ENCODE peak calls at places on chromosomes 2 and 18, in four cellular contexts. S is colonic mucosa, U is endothelial cell of umbilical vein, W is lower lobe of right lung. X is an unnamed sample. For H3K4me1, the result is how much of the 10 kb centered on the place peaks cover.

GRCh38 chr2:62398295-62398855 is 107.6 kb downstream of the TMEM17 start:
- DNase-seq in S (no peak), U (peak), W (no peak), X (no peak)

GRCh38 chr2:140842110-140842509 is 1288.7 kb downstream of the LRP1B start:
- DNase-seq in S (no peak), U (no peak), W (no peak), X (no peak)

GRCh38 chr2:20008703-20009102 is 3.8 kb downstream of the MATN3 start:
- DNase-seq in S (no peak), U (no peak), W (no peak), X (no peak)

GRCh38 chr2:112688086-112688880 is 32.5 kb upstream of the NT5DC4 start:
- DNase-seq in S (peak), U (peak), W (no peak), X (no peak)

GRCh38 chr2:142863485-142863921 is 14.0 kb upstream of the KYNU start:
- DNase-seq in S (no peak), U (peak), W (no peak), X (no peak)

GRCh38 chr2:20450201-20451108 is 3.6 kb downstream of the RHOB start:
- DNase-seq in S (peak), U (peak), W (no peak), X (peak)

GRCh38 chr18:74856967-74857366 is 259.3 kb downstream of the ZNF407 start:
- DNase-seq in S (no peak), U (no peak), W (no peak), X (no peak)

GRCh38 chr2:37585982-37586621 is 85.3 kb downstream of the CDC42EP3 start:
- DNase-seq in S (peak), U (peak), W (no peak), X (no peak)

GRCh38 chr2:24456610-24457556 is 34.2 kb upstream of the NCOA1 start:
- DNase-seq in S (peak), U (peak), W (no peak), X (peak)

GRCh38 chr2:105438104-105438929 is 39.5 kb upstream of the FHL2 start:
- DNase-seq in S (peak), U (no peak), W (no peak), X (peak)

GRCh38 chr2:182391443-182391842 is 35.4 kb downstream of the PDE1A start:
- DNase-seq in S (no peak), U (no peak), W (no peak), X (no peak)

GRCh38 chr2:99217929-99218501 is 37.0 kb downstream of the MRPL30 start:
- DNase-seq in S (peak), U (no peak), W (no peak), X (no peak)

GRCh38 chr2:159086332-159086731 is 117.9 kb downstream of the TANC1 start:
- DNase-seq in S (peak), U (peak), W (no peak), X (no peak)

GRCh38 chr18:76376225-76376624 is 118.8 kb downstream of the ZNF516 start:
- DNase-seq in S (no peak), U (no peak), W (no peak), X (no peak)

GRCh38 chr18:61742555-61743429 is 150.0 kb downstream of the RNF152 start:
- DNase-seq in S (no peak), U (no peak), W (no peak), X (peak)

GRCh38 chr2:28080911-28081310 is 190.4 kb downstream of the BABAM2 start:
- DNase-seq in S (no peak), U (peak), W (no peak), X (peak)

GRCh38 chr2:179861777-179862117 is 335 bp upstream of the ZNF385B start:
- DNase-seq in S (no peak), U (no peak), W (no peak), X (no peak)

GRCh38 chr18:49459404-49460171 is 857 bp downstream of the DYM start:
- DNase-seq in S (no peak), U (peak), W (no peak), X (no peak)

GRCh38 chr2:7674606-7675005 is 757.4 kb downstream of the RNF144A start:
- DNase-seq in S (no peak), U (no peak), W (no peak), X (no peak)

GRCh38 chr18:57095884-57096283 is 51.0 kb upstream of the BOD1L2 start:
- DNase-seq in S (no peak), U (peak), W (no peak), X (no peak)

GRCh38 chr18:47260138-47260923 is 8.9 kb upstream of the SKOR2 start:
- DNase-seq in S (peak), U (peak), W (peak), X (peak)

GRCh38 chr2:11045294-11045693 is 110.0 kb upstream of the SLC66A3 start:
- DNase-seq in S (no peak), U (no peak), W (no peak), X (no peak)

GRCh38 chr2:223997938-223998337 is 40.7 kb downstream of the MRPL44 start:
- DNase-seq in S (no peak), U (no peak), W (no peak), X (no peak)

GRCh38 chr18:45723921-45724320 is at the start of gene SLC14A1:
- DNase-seq in S (no peak), U (no peak), W (no peak), X (no peak)

GRCh38 chr2:240778426-240778825 is 41.6 kb downstream of the KIF1A start:
- DNase-seq in S (no peak), U (no peak), W (no peak), X (no peak)

GRCh38 chr2:55048514-55048924 is 1.7 kb downstream of the RTN4 start:
- DNase-seq in S (peak), U (peak), W (no peak), X (peak)

GRCh38 chr18:24270937-24271380 is 126.7 kb downstream of the OSBPL1A start:
- DNase-seq in S (no peak), U (peak), W (no peak), X (no peak)

GRCh38 chr2:551621-552020 is 125.6 kb downstream of the TMEM18 start:
- DNase-seq in S (no peak), U (no peak), W (no peak), X (no peak)

GRCh38 chr2:75596784-75597183 is 36.0 kb upstream of the EVA1A start:
- DNase-seq in S (no peak), U (no peak), W (no peak), X (no peak)

GRCh38 chr2:15415748-15416147 is 145.4 kb downstream of the NBAS start:
- DNase-seq in S (no peak), U (no peak), W (no peak), X (no peak)

DNA sequence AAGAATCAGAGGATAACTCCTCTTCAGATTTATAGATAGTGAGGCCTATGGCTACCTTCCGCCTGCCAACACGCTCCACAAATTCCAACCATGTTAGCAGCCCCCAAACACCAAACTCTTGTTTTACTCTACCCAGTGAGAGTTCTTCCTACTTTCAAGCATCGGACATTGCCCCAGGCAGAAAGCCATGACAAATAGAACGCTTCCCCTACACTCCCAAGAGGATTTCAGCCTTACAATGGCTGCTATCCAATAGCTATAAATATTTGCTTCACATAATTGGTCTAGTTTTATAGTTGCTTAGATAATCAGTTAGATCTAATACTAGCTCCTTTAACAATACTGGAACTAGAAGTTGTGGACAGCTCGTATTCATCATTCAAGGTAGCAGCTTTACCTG is 503.4 kb upstream of the VRK2 start:
- DNase-seq in S (no peak), U (no peak), W (no peak), X (no peak)
- H3K4me1 ChIP-seq in S (under half), U (under half), W (under half), X (under half)

GRCh38 chr2:65277791-65278449 is 50.3 kb downstream of the ACTR2 start:
- DNase-seq in S (no peak), U (no peak), W (peak), X (no peak)
- TF ChIP-seq CTCF in S (no peak), U (no peak), W (no peak), X (no peak)

GRCh38 chr18:79730804-79731203 is 51.2 kb downstream of the CTDP1 start:
- DNase-seq in S (no peak), U (no peak), W (no peak), X (no peak)
- H3K4me3 ChIP-seq in S (no peak), U (no peak), W (no peak), X (no peak)

DNA sequence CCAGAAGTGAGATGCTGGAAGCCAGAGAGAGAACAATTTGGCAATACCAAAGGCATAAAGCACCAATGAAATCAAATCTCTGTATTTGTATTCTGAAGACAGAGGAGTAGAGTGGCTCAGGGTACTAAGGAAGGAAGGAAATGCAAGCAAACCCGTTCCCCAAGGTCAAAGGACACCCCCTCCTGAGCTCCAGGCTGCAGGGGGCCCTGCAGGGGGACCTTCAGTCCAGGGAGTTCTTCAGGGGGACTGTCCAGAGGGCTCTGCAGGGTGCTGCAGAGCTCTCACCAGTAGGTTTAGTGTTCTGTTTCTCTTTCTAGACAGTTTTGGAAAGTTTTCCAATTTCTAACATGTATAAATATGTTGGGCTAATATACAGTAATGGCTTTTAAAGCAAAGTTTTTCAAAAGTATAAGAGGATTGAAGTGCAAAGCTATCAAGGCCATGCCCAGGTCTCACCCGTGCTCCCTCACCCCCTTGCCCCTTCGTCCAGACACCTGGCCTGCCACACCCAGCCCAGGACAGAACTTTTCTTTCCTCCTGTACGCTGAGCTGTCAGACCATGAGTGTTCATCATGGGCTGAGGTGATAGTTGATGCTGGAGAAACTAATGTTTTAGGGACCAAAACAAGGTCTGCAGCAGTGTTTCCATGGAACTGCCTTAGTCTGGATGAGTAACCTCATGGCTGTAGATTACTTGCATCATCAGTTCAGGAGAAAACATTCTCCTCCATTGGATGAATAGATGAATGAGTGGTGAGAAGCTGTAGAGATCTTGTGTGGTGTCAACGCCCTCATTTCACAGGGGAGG is 134.2 kb downstream of the GLI2 start:
- DNase-seq in S (no peak), U (no peak), W (no peak), X (no peak)
- H3K4me1 ChIP-seq in S (under half), U (under half), W (under half), X (under half)

X was measured in testis.